ENCODE peak calls at places on chromosomes 3 and 15, in ten cellular contexts. D, F, T, E, J, A, Q, K, Y and W are unnamed samples.

GRCh38 chr3:78659386-78659987 is 1108.3 kb downstream of the ROBO1 start:
- DNase-seq in F (peak; percentile 52), Q (peak; percentile 34), J (peak; percentile 17), T (no peak), Y (no peak), K (peak; percentile 58), D (peak; percentile 57), E (no peak), A (peak; percentile 17), W (no peak)

GRCh38 chr3:73950781-73951180 is 326.0 kb upstream of the PDZRN3 start:
- DNase-seq in A (no peak), D (no peak), J (no peak), K (no peak), F (no peak), E (no peak), Q (no peak), Y (no peak), T (no peak), W (no peak)

GRCh38 chr3:113117511-113118302 is 93.7 kb upstream of the BOC start:
- DNase-seq in Q (no peak), D (peak; percentile 90), K (no peak), T (no peak), E (no peak), J (no peak), Y (no peak), F (peak; percentile 31), A (no peak), W (peak; percentile 36)

GRCh38 chr3:179321585-179322322 is 1.1 kb upstream of the ZNF639 start:
- DNase-seq in A (peak; percentile 38), E (no peak), F (peak; percentile 77), J (peak; percentile 25), D (peak; percentile 63), Q (peak; percentile 31), T (peak; percentile 39), Y (no peak), K (peak; percentile 58), W (no peak)

GRCh38 chr3:71010731-71011455 is 572.6 kb downstream of the FOXP1 start:
- DNase-seq in D (peak; percentile 31), Q (no peak), T (no peak), E (no peak), J (no peak), Y (no peak), A (no peak), F (no peak), K (no peak), W (no peak)

GRCh38 chr3:112685435-112685834 is 44.5 kb upstream of the CCDC80 start:
- DNase-seq in J (no peak), T (no peak), F (no peak), A (no peak), Q (no peak), E (no peak), D (peak; percentile 96), K (no peak), Y (no peak), W (no peak)

GRCh38 chr15:78298983-78299301 is 467 bp downstream of the SKIC8 start:
- DNase-seq in E (no peak), A (no peak), K (no peak), Q (no peak), D (peak; percentile 20), F (no peak), J (no peak), Y (no peak), T (peak; percentile 65), W (no peak)

GRCh38 chr3:38297947-38298711 is 16.0 kb downstream of the SLC22A14 start:
- DNase-seq in E (no peak), K (no peak), J (no peak), D (peak; percentile 29), T (peak; percentile 24), Y (no peak), A (no peak), Q (no peak), F (peak; percentile 33), W (no peak)

GRCh38 chr3:18424213-18424861 is 802 bp downstream of the SATB1 start:
- DNase-seq in Q (peak; percentile 31), D (no peak), T (no peak), A (no peak), E (peak; percentile 34), J (peak; percentile 15), Y (no peak), K (no peak), F (no peak), W (no peak)

GRCh38 chr3:18426597-18426996 is 1.5 kb upstream of the SATB1 start:
- DNase-seq in K (no peak), F (no peak), D (no peak), Q (no peak), A (no peak), J (no peak), Y (no peak), E (no peak), T (no peak), W (no peak)

GRCh38 chr3:18425641-18426403 is 683 bp upstream of the SATB1 start:
- DNase-seq in K (no peak), J (peak; percentile 67), Y (peak; percentile 3), T (no peak), Q (peak; percentile 67), A (peak; percentile 44), D (no peak), E (peak; percentile 60), F (peak; percentile 6), W (no peak)

GRCh38 chr3:18423401-18424212 is 1.5 kb downstream of the SATB1 start:
- DNase-seq in Q (peak; percentile 35), J (peak; percentile 61), E (peak; percentile 60), Y (peak; percentile 6), F (peak; percentile 61), A (peak; percentile 26), T (no peak), K (peak; percentile 78), D (peak; percentile 51), W (no peak)

DNA sequence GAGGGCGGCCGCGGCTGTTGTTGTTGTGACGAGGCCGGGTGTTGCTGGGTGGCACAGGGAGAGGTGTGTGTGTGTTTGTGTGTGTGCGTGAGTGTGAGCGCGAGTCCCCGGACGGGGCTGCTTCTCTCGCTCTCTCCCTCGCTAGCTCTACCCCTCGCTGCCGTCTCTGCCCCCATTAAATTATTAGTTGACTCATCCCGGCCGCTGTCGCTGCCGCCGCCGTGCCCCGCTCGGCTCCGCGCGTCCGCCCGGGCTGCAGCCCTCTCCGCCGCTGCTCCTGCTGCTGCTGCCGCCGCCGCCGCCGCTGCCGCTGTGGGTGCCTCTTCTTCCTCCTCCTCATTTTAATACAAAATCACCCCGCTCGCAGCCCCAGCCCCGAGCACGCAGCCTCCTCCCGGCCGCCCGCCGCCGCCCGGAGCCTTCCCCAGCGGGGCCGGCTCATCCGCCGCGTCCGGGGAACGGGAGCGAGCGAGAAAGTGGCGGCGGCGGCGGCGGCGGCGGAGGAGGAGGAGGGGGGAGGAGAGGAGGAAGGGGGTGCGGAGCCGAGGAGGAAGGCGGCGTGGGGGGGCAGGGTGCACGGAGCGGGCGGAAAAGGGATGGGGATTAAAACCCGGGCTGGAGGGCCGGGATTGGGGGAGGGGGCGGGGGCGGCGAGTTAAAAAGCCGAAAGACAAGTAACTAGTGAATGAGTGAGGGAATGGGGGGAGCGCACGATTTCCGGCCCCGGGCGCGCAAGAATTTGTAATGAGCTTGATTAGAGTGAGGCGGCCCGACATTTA is at the start of gene SATB1:
- DNase-seq in Y (peak; percentile 10), T (no peak), Q (peak; percentile 87), F (peak; percentile 48), A (peak; percentile 88), D (peak; percentile 34), E (peak; percentile 91), K (peak; percentile 77), J (peak; percentile 87), W (no peak)
- TF ChIP-seq POLR2A in Y (no peak), T (no peak), Q (no peak), F (no peak), A (peak; percentile 31), D (no peak), E (no peak), K (no peak), J (peak; percentile 72), W (no peak)

GRCh38 chr3:186996356-186996755 is 66.0 kb downstream of the ST6GAL1 start:
- DNase-seq in J (peak; percentile 54), E (no peak), T (no peak), A (no peak), Q (no peak), D (no peak), Y (no peak), F (no peak), K (no peak), W (no peak)

GRCh38 chr3:186997061-186998054 is 67.0 kb downstream of the ST6GAL1 start:
- DNase-seq in T (no peak), Y (no peak), D (no peak), Q (no peak), K (no peak), F (no peak), J (no peak), E (no peak), A (no peak), W (no peak)

GRCh38 chr3:186998937-186999368 is 68.6 kb downstream of the ST6GAL1 start:
- DNase-seq in Y (no peak), F (no peak), K (no peak), A (no peak), J (no peak), T (no peak), E (no peak), D (no peak), Q (no peak), W (no peak)

GRCh38 chr3:187002915-187003314 is 72.6 kb downstream of the ST6GAL1 start:
- DNase-seq in D (no peak), Y (no peak), Q (no peak), K (no peak), E (no peak), A (no peak), T (no peak), J (no peak), F (no peak), W (no peak)

DNA sequence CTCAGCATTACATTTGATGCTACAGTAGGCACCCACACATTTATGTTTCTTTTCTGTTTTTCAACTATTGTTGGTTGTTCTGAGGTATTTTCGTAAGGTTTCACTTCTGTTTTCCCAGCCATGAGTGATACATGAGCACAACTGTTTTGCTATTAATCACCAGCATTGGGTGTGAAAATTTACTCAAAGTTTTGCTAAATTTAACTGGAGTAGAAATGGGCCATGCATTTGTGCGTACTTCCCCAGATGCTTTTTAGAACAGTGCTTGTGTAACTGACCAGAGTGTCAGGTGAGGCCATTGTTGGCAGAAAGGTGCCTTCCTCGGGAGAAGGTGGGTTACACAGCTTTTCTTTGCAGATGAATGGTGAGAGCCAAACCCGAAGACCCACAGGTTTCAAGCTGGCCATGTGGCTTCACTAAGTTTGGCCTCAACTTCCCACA is 70.4 kb downstream of the ST6GAL1 start:
- DNase-seq in E (no peak), F (no peak), K (no peak), A (no peak), D (no peak), J (peak; percentile 33), T (no peak), Q (no peak), Y (no peak), W (no peak)
- TF ChIP-seq POLR2A in E (no peak), F (no peak), K (no peak), A (no peak), D (no peak), J (no peak), T (no peak), Q (no peak), Y (peak; percentile 72), W (no peak)

DNA sequence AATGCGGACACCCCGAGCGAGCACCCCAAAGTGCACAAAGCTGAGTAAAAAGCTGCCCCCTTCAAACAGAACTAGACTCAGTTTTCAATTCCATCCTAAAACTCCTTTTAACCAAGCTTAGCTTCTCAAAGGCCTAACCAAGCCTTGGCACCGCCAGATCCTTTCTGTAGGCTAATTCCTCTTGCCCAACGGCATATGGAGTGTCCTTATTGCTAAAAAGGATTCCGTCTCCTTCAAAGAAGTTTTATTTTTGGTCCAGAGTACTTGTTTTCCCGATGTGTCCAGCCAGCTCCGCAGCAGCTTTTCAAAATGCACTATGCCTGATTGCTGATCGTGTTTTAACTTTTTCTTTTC is 5.3 kb downstream of the BHLHE40 start:
- DNase-seq in Y (no peak), A (no peak), J (no peak), D (peak; percentile 25), Q (no peak), T (no peak), K (no peak), E (no peak), F (no peak), W (no peak)
- TF ChIP-seq POLR2A in Y (peak; percentile 10), A (no peak), J (no peak), D (no peak), Q (no peak), T (no peak), K (no peak), E (no peak), F (no peak), W (no peak)

GRCh38 chr3:133595341-133595740 is 21.9 kb downstream of the CDV3 start:
- DNase-seq in K (no peak), T (no peak), E (no peak), J (no peak), Y (no peak), Q (no peak), A (no peak), D (peak; percentile 65), F (peak; percentile 19), W (no peak)
- TF ChIP-seq POLR2A in K (no peak), T (no peak), E (no peak), J (no peak), Y (no peak), Q (no peak), A (no peak), D (no peak), F (no peak), W (no peak)